ENCODE peak calls at places on chromosomes 5 and 9, in five cellular contexts. Y is GM23248, K is transverse colon, R is spleen, M is heart left ventricle. C is an unnamed sample. For H3K27me3 and H3K36me3, the result is how much of the 10 kb centered on the place peaks cover.

GRCh38 chr5:139698461-139699146 is 50.5 kb downstream of the CXXC5 start:
- DNase-seq in M (peak), K (peak), R (peak), Y (peak), C (peak)

GRCh38 chr9:131410051-131410491 is 16.2 kb downstream of the PRRC2B start:
- DNase-seq in M (no peak), Y (no peak), R (no peak), K (no peak), C (peak)

GRCh38 chr9:76412638-76413037 is 18.4 kb upstream of the RFK start:
- DNase-seq in M (no peak), R (no peak), Y (no peak), K (no peak), C (no peak)

GRCh38 chr9:77417570-77417969 is 230.6 kb downstream of the GNA14 start:
- DNase-seq in Y (peak), K (no peak), R (no peak), M (no peak), C (no peak)

GRCh38 chr9:127204771-127205470 is 59.7 kb upstream of the GARNL3 start:
- DNase-seq in Y (peak), K (no peak), M (peak), R (peak), C (peak)

GRCh38 chr5:39992617-39993203 is 567.9 kb upstream of the DAB2 start:
- DNase-seq in M (no peak), R (no peak), K (no peak), Y (peak), C (no peak)

GRCh38 chr9:127566351-127567001 is 45.6 kb upstream of the STXBP1 start:
- DNase-seq in Y (peak), K (peak), M (no peak), R (no peak), C (peak)

GRCh38 chr9:17578911-17579793 is at the start of gene SH3GL2:
- DNase-seq in M (peak), R (no peak), K (peak), Y (peak), C (peak)

GRCh38 chr5:177447066-177447610 is 524 bp downstream of the PRR7 start:
- DNase-seq in K (peak), R (peak), Y (peak), M (no peak), C (peak)

GRCh38 chr5:58455066-58455465 is 4.8 kb downstream of the PLK2 start:
- DNase-seq in M (no peak), K (no peak), Y (peak), R (no peak), C (no peak)

GRCh38 chr5:73666891-73667290 is 40.9 kb downstream of the ARHGEF28 start:
- DNase-seq in M (no peak), R (no peak), K (no peak), Y (no peak), C (no peak)

GRCh38 chr5:160197341-160198147 is 31.8 kb upstream of the FABP6 start:
- DNase-seq in K (no peak), Y (no peak), M (peak), R (no peak), C (peak)

GRCh38 chr5:99773290-99773689 is 761.9 kb upstream of the FAM174A start:
- DNase-seq in M (no peak), Y (no peak), K (no peak), R (no peak), C (no peak)

GRCh38 chr5:134090482-134090881 is 24.0 kb upstream of the TCF7 start:
- DNase-seq in M (no peak), K (no peak), R (peak), Y (no peak), C (no peak)

GRCh38 chr9:115327441-115328122 is 209.6 kb upstream of the TNC start:
- DNase-seq in Y (peak), K (no peak), R (no peak), M (no peak), C (no peak)

GRCh38 chr5:109309326-109310063 is 100.3 kb downstream of the PJA2 start:
- DNase-seq in Y (no peak), R (no peak), K (no peak), M (no peak), C (no peak)

GRCh38 chr5:160493806-160494317 is 72.2 kb downstream of the PTTG1 start:
- DNase-seq in Y (peak), M (no peak), K (no peak), R (no peak), C (no peak)

GRCh38 chr9:112784020-112784788 is 33.6 kb downstream of the SNX30 start:
- DNase-seq in M (no peak), R (no peak), Y (no peak), K (no peak), C (peak)

GRCh38 chr9:70021026-70021571 is 22.5 kb upstream of the MAMDC2 start:
- DNase-seq in M (peak), Y (peak), R (no peak), K (no peak), C (no peak)

GRCh38 chr9:33170464-33171156 is 3.5 kb upstream of the B4GALT1 start:
- DNase-seq in K (peak), M (peak), R (peak), Y (peak), C (peak)

GRCh38 chr5:42811591-42812392 is at the start of gene SELENOP:
- DNase-seq in K (peak), R (no peak), Y (peak), M (peak), C (peak)

GRCh38 chr5:60668715-60669304 is 31.2 kb downstream of the DEPDC1B start:
- DNase-seq in M (no peak), K (no peak), R (no peak), Y (peak), C (no peak)

GRCh38 chr5:139438707-139439012 is 665 bp downstream of the DNAJC18 start:
- DNase-seq in M (no peak), Y (no peak), R (no peak), K (no peak), C (no peak)

GRCh38 chr5:6495433-6496206 is 47.0 kb downstream of the UBE2QL1 start:
- DNase-seq in Y (no peak), M (no peak), R (no peak), K (no peak), C (no peak)

GRCh38 chr9:107137495-107138202 is 145.4 kb upstream of the RAD23B start:
- DNase-seq in R (no peak), M (no peak), Y (peak), K (no peak), C (peak)

GRCh38 chr9:128702949-128703615 is 779 bp downstream of the PKN3 start:
- DNase-seq in K (no peak), Y (peak), M (peak), R (peak), C (peak)

GRCh38 chr5:122772446-122772845 is 2.4 kb upstream of the SNX2 start:
- DNase-seq in Y (peak), R (no peak), K (no peak), M (no peak), C (no peak)

GRCh38 chr5:67058998-67059746 is 137.4 kb downstream of the CD180 start:
- DNase-seq in R (no peak), Y (peak), K (no peak), M (peak), C (peak)
- H3K4me3 ChIP-seq in R (no peak), Y (peak), K (no peak), M (no peak), C (no peak)

GRCh38 chr9:132976571-132976970 is 1.9 kb upstream of the GFI1B start:
- DNase-seq in R (no peak), K (no peak), M (no peak), Y (no peak), C (no peak)
- H3K27me3 ChIP-seq in R (under half), K (half or more), M (under half), Y (under half), C (under half)

GRCh38 chr9:97316904-97317303 is 9.4 kb downstream of the CCDC180 start:
- DNase-seq in K (no peak), R (peak), M (no peak), Y (no peak), C (peak)

GRCh38 chr9:97313243-97313642 is 5.8 kb downstream of the CCDC180 start:
- DNase-seq in Y (no peak), M (no peak), K (no peak), R (no peak), C (no peak)

GRCh38 chr9:97314503-97314902 is 7.0 kb downstream of the CCDC180 start:
- DNase-seq in R (peak), K (no peak), Y (no peak), M (no peak), C (no peak)

GRCh38 chr9:97313746-97314145 is 6.3 kb downstream of the CCDC180 start:
- DNase-seq in R (no peak), Y (no peak), M (no peak), K (no peak), C (no peak)

DNA sequence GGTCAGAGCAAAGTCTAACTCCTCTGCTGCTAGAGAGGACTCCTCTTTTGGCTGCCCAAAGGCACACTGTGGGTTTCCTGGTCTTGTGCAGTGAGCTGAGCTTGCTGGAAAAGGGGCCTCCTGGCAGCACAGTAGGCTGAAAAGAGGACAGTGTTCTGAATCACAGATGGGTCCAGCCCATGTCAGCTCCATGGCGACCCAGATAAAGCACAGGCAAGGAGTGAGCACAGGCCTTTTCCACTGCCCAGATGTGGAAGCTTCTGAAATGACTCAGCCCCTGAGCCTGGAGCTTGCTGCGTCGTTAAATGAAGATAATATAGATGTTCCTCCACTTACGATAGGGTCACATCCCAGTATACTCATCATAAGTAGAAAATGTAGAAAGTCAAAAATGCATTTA is 8.1 kb downstream of the CCDC180 start:
- DNase-seq in K (no peak), R (no peak), M (no peak), Y (peak), C (peak)
- H3K36me3 ChIP-seq in K (under half), R (half or more), M (half or more), Y (under half), C (under half)

GRCh38 chr9:35972093-35972492 is 14.1 kb upstream of the OR2S2 start:
- DNase-seq in R (no peak), M (peak), Y (no peak), K (no peak), C (peak)
- H3K4me3 ChIP-seq in R (no peak), M (peak), Y (no peak), K (no peak), C (peak)

DNA sequence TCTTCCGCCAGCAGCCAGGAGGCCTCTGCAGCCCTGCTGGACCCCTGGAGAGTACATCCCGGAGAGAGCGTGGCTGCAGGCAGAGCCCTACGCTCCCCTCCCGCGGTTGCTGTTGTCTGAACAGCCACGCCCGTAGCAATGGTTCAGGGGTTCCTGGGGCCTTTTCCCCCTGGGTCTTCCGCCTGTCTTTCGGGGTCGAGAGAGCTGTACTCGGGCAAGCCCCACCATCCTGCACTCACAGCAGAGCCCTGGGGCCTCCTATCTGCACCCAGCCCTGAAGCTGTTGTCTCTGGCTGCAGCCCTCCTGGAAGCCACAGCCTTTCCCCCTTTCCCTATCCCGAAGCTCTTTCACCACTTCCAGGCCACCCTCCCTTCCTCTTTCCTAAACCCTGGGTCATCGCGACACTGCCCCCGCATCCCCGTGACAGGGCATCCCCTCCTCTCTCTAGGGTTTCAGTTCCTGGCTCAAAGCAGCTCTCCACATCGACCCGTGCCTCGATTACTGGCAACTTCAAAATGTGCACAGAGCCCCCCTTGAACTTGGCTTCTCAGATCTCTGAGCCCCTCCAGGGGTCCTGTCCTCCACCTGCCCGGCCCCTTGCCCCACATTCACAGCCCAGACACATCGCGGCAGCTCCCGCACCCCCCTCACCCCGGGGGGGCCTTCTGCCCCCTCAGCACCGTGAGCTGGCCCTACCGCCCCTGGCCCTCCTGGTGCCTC is 43.9 kb upstream of the CEP72 start:
- DNase-seq in K (no peak), M (no peak), Y (no peak), R (no peak), C (peak)
- H3K27me3 ChIP-seq in K (half or more), M (under half), Y (under half), R (under half), C (under half)

GRCh38 chr9:97506264-97506663 is 4.8 kb downstream of the TMOD1 start:
- DNase-seq in R (no peak), K (no peak), M (no peak), Y (no peak), C (no peak)

GRCh38 chr9:97506787-97507186 is 5.3 kb downstream of the TMOD1 start:
- DNase-seq in Y (no peak), K (no peak), M (no peak), R (no peak), C (no peak)

GRCh38 chr9:97510797-97511761 is 9.6 kb downstream of the TMOD1 start:
- DNase-seq in Y (peak), M (no peak), K (no peak), R (no peak), C (no peak)

GRCh38 chr9:97507585-97507984 is 6.1 kb downstream of the TMOD1 start:
- DNase-seq in M (no peak), R (no peak), Y (no peak), K (no peak), C (no peak)

DNA sequence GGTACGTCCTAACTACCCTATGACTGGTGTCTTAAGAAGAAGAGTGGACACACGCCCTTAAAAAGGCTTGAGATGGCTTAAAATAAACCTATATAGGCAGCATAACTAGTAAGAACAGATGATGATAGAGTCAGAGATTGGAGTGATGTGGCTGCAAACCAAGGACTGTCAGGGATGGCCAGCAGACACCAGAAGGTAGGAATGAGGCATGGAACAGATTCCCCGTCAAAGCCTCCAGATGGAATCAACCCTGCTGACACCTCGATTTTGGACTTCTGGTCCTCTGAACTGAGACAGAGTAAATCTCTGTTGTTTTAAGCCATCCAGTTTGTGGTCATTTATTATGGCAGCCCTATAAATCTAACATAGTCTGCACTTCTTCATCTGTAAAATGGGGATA is 7.4 kb downstream of the TMOD1 start:
- DNase-seq in M (no peak), K (no peak), Y (no peak), R (no peak), C (no peak)
- H3K36me3 ChIP-seq in M (under half), K (under half), Y (under half), R (under half), C (under half)

DNA sequence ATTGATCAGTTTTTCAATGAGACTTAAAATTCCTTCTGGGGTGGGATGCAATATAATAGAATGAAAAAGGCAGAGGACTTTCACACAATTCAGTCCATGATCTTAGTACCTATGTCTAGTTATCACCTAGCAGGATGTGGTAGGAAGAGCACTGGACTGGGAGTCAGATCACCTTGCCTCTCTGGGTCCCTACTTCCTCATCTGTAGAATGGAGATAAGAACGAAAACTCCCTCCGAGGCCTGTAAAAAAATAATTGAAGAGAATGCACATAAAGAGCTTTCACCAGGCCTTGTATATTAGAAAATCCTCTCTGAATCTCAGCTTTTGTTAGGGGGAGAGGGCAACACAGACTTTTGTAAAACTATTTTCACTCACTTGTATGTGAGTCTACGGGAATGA is 681 bp upstream of the TMEFF1 start:
- DNase-seq in K (no peak), Y (no peak), R (no peak), M (no peak), C (no peak)
- H3K4me3 ChIP-seq in K (no peak), Y (peak), R (no peak), M (peak), C (peak)

GRCh38 chr9:135618866-135619598 is 20.3 kb downstream of the GLT6D1 start:
- DNase-seq in K (no peak), M (no peak), Y (no peak), R (no peak), C (peak)
- H3K27me3 ChIP-seq in K (under half), M (under half), Y (under half), R (under half), C (under half)